ENCODE peak calls at places on chromosome 13, in ten cellular contexts. O, H, I, R, D, E, B, F, M and S are unnamed samples.

GRCh38 chr13:26029581-26030136 is 22.2 kb downstream of the SHISA2 start:
- DNase-seq in O (no peak), H (no peak), I (no peak), R (no peak), D (no peak), E (no peak), B (no peak), F (no peak), M (no peak), S (no peak)

GRCh38 chr13:100100115-100100879 is 11.4 kb downstream of the PCCA start:
- DNase-seq in O (no peak), H (peak; percentile 92), I (no peak), R (peak; percentile 41), D (peak; percentile 65), E (no peak), B (peak; percentile 79), F (no peak), M (no peak), S (no peak)

GRCh38 chr13:21557995-21558394 is 46.0 kb downstream of the MICU2 start:
- DNase-seq in O (no peak), H (peak; percentile 37), I (no peak), R (no peak), D (no peak), E (peak; percentile 16), B (peak; percentile 34), F (peak; percentile 19), M (no peak), S (no peak)

GRCh38 chr13:46341112-46341711 is 45.8 kb downstream of the RUBCNL start:
- DNase-seq in O (no peak), H (no peak), I (no peak), R (no peak), D (no peak), E (no peak), B (peak; percentile 94), F (no peak), M (no peak), S (no peak)

GRCh38 chr13:106349080-106349841 is 186.2 kb downstream of the EFNB2 start:
- DNase-seq in O (no peak), H (no peak), I (no peak), R (no peak), D (peak; percentile 73), E (peak; percentile 94), B (peak; percentile 27), F (no peak), M (no peak), S (no peak)

GRCh38 chr13:112062047-112062618 is 4.8 kb upstream of the SOX1 start:
- DNase-seq in O (no peak), H (no peak), I (no peak), R (no peak), D (no peak), E (no peak), B (no peak), F (no peak), M (no peak), S (no peak)

GRCh38 chr13:82713681-82714405 is 1168.4 kb downstream of the SLITRK1 start:
- DNase-seq in O (no peak), H (no peak), I (no peak), R (no peak), D (no peak), E (no peak), B (peak; percentile 71), F (no peak), M (no peak), S (peak; percentile 57)

GRCh38 chr13:62704795-62705329 is 1289.2 kb upstream of the PCDH20 start:
- DNase-seq in O (no peak), H (no peak), I (no peak), R (no peak), D (no peak), E (no peak), B (no peak), F (no peak), M (no peak), S (no peak)

GRCh38 chr13:71240906-71241305 is 626.1 kb downstream of the DACH1 start:
- DNase-seq in O (no peak), H (peak; percentile 21), I (no peak), R (no peak), D (no peak), E (no peak), B (no peak), F (no peak), M (no peak), S (no peak)

GRCh38 chr13:42388326-42388725 is 116.4 kb downstream of the AKAP11 start:
- DNase-seq in O (no peak), H (no peak), I (no peak), R (no peak), D (no peak), E (no peak), B (no peak), F (no peak), M (no peak), S (no peak)

GRCh38 chr13:110239280-110240120 is 67.5 kb downstream of the COL4A1 start:
- DNase-seq in O (no peak), H (no peak), I (no peak), R (no peak), D (no peak), E (no peak), B (peak; percentile 43), F (no peak), M (no peak), S (no peak)

GRCh38 chr13:45833663-45834062 is 17.9 kb downstream of the SIAH3 start:
- DNase-seq in O (no peak), H (peak; percentile 9), I (no peak), R (no peak), D (no peak), E (peak; percentile 13), B (peak; percentile 40), F (no peak), M (peak; percentile 41), S (peak; percentile 11)

DNA sequence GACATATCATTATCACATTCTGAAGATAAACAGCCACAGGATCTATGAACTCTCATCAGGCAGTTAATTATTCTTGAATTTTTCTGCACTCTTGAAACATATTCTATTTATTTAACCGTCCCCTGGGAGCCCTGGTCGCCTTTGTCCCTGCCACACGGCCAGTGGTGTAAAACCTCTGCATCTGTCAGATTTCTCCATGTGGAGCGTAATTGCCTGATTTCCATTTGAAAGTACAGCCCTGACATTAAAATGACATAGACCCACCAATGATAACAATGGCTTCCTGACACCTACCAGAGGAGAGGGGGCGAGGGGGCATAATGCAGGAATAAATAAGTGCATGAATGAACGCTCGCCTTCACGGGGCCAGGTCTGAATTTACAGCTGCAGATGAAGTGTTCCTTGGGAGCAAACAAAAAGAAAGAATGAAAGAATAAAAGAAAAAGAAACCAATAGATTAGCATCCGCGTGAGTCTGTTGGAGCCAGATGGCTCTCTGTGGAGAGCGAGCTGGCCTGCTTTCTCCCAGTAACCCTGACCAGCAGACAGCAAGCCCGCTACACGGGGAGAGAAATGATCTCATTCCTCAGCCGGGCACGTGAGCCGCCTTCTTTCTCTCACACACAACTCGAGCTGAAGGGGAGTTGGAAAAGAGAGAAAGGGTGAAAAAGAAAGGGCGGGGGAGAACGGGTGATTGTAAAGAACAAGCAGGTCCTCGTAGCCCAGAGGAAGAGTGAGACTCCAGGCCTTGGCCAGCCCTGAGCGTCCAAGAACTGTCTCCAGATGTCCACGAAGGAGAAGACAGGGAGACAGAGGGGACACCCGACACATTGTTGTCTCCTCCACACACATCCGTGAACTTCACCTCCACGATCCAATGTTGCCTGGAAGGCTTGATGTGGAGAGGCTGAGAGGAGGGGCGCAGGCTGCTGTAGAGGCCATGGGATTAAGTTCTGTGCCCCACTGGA is 81.2 kb downstream of the RNASEH2B start:
- DNase-seq in O (no peak), H (peak; percentile 76), I (no peak), R (peak; percentile 55), D (no peak), E (no peak), B (peak; percentile 73), F (peak; percentile 9), M (no peak), S (peak; percentile 21)
- H3K4me3 ChIP-seq in O (no peak overlapping the region), H (no peak overlapping the region), I (peak overlapping the region; percentile 51), R (no peak overlapping the region), D (no peak overlapping the region), E (no peak overlapping the region), B (no peak overlapping the region), F (no peak overlapping the region), M (no peak overlapping the region), S (no peak overlapping the region)

GRCh38 chr13:38582133-38582532 is 104.7 kb upstream of the FREM2 start:
- DNase-seq in O (no peak), H (peak; percentile 46), I (no peak), R (no peak), D (peak; percentile 21), E (no peak), B (peak; percentile 23), F (peak; percentile 15), M (no peak), S (no peak)
- TF ChIP-seq CTCF in O (peak; percentile 33), H (peak; percentile 51), I (peak; percentile 9), R (peak; percentile 14), D (peak; percentile 35), E (peak; percentile 37), B (peak; percentile 25), F (peak; percentile 30), M (peak; percentile 42), S (peak; percentile 40)

DNA sequence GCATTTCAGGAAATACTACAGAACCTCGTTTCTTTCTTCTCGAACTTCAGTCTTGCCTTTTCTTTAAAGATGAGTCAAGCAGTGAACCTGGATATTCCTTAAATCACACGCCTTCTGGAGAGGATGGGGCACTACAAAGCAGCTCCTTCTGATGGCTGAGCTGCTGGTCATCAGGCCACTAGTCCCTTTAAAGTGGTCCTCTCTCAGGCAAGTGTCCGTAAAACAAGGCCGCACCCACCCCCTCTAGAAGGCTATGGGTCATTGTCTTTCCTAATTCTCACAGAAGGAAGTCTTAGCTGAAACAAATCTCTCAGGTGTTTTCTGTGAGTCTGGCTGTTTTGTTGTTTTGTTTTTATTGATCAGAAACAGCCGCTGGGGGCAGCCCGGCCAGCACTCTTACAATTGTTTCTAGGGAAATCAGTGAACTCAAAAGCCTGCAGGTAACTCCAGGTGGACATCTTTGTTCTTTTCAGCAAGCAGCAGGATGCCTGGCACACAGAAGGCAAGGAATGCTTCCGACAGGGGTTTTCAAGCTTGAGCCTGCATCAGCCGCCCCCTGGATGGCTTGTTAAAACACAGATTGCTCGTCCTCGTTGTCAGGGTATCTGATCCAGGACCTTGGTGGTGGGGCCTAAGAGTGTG is 45.4 kb downstream of the MBNL2 start:
- DNase-seq in O (no peak), H (no peak), I (no peak), R (no peak), D (no peak), E (no peak), B (no peak), F (no peak), M (no peak), S (no peak)
- H3K4me3 ChIP-seq in O (no peak overlapping the region), H (no peak overlapping the region), I (no peak overlapping the region), R (no peak overlapping the region), D (no peak overlapping the region), E (no peak overlapping the region), B (no peak overlapping the region), F (no peak overlapping the region), M (no peak overlapping the region), S (no peak overlapping the region)

DNA sequence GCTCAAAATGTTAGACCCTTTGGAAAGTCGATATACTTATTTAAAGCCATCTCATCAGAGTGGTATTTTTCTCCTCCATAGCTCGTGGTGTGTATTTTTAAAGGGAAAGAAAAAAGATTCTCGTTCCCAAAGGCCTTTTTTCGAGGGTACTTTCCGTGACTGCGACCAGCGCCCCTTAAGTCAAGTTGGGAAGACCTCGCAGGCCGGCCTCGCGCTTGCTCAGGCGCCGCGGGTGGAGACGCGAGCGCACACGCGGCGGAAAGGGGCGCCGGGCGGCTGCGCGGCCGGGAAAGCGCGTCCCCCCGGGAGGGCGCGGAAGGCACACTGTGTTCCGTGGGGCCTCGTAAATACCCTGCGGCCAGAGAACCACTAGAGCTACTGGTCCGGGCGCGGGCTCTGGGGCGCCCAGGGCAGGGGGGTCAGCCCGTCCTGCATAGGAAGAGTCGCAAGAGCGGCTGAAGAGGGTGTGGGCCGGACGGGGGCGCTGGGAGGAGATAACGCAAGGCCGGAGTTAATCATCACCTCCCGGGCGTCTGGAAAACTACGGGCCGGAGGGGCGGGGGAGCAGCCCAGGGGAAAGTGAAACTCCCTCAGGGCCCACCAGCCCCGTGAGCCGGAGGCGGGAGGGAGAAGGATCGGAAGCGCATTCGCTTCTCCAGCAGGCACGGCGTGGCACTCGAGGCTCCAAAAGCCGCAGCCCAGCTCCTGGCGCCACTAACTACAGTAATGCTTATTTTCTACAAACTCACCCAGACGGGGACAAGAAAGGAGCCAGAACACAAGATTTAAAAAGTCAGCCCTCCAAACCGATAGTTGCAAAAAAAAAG is 1.2 kb upstream of the WBP4 start:
- DNase-seq in O (peak; percentile 84), H (peak; percentile 99), I (peak; percentile 68), R (peak; percentile 91), D (peak; percentile 93), E (peak; percentile 80), B (peak; percentile 89), F (peak; percentile 82), M (peak; percentile 94), S (peak; percentile 63)
- TF ChIP-seq CTCF in O (peak; percentile 25), H (peak; percentile 32), I (peak; percentile 19), R (peak; percentile 48), D (no peak), E (no peak), B (no peak), F (peak; percentile 37), M (peak; percentile 28), S (peak; percentile 36)